ENCODE peak calls at places on chromosomes 6 and 20, in four cellular contexts. M, O, V and W are unnamed samples.

GRCh38 chr6:73049971-73050594 is 175.2 kb downstream of the KHDC1L start:
- DNase-seq in M (no peak), O (no peak), V (no peak), W (no peak)

GRCh38 chr20:19583532-19584175 is 174.4 kb upstream of the RIN2 start:
- DNase-seq in M (peak), O (peak), V (no peak), W (peak)

GRCh38 chr6:46419576-46420002 is 71.7 kb downstream of the RCAN2 start:
- DNase-seq in M (peak), O (peak), V (peak), W (peak)

GRCh38 chr20:45104786-45105185 is 3.9 kb upstream of the KCNS1 start:
- DNase-seq in M (no peak), O (no peak), V (no peak), W (no peak)

GRCh38 chr6:152845421-152845820 is 94.8 kb downstream of the VIP start:
- DNase-seq in M (no peak), O (no peak), V (no peak), W (no peak)

GRCh38 chr6:87155920-87156600 is 695 bp downstream of the ZNF292 start:
- DNase-seq in M (peak), O (peak), V (no peak), W (peak)

GRCh38 chr20:2692036-2692885 is at the start of gene EBF4:
- DNase-seq in M (peak), O (peak), V (no peak), W (no peak)

GRCh38 chr20:62959998-62960436 is 7.5 kb downstream of the SLC17A9 start:
- DNase-seq in M (no peak), O (peak), V (no peak), W (no peak)

GRCh38 chr6:33018418-33018817 is 9.0 kb upstream of the HLA-DOA start:
- DNase-seq in M (no peak), O (no peak), V (no peak), W (no peak)

GRCh38 chr6:7996538-7997225 is 67.5 kb downstream of the BLOC1S5 start:
- DNase-seq in M (peak), O (peak), V (no peak), W (peak)

GRCh38 chr20:35369804-35370203 is 42.0 kb downstream of the UQCC1 start:
- DNase-seq in M (no peak), O (no peak), V (no peak), W (peak)

GRCh38 chr20:20095114-20095872 is 43.0 kb downstream of the CFAP61 start:
- DNase-seq in M (no peak), O (no peak), V (no peak), W (no peak)

GRCh38 chr20:43563429-43563828 is 4.6 kb downstream of the SGK2 start:
- DNase-seq in M (peak), O (no peak), V (no peak), W (peak)

GRCh38 chr6:100176951-100177710 is 183.1 kb upstream of the MCHR2 start:
- DNase-seq in M (no peak), O (no peak), V (no peak), W (no peak)

GRCh38 chr6:29624520-29624961 is 8.4 kb downstream of the GABBR1 start:
- DNase-seq in M (peak), O (no peak), V (no peak), W (no peak)

GRCh38 chr20:45341939-45342862 is 6.0 kb downstream of the SDC4 start:
- DNase-seq in M (peak), O (peak), V (no peak), W (peak)

GRCh38 chr6:7108196-7108963 is 619 bp downstream of the RREB1 start:
- DNase-seq in M (peak), O (peak), V (no peak), W (peak)

GRCh38 chr6:159959165-159959975 is 9.5 kb upstream of the IGF2R start:
- DNase-seq in M (no peak), O (no peak), V (no peak), W (no peak)

GRCh38 chr6:6516643-6517042 is 71.9 kb upstream of the LY86 start:
- DNase-seq in M (no peak), O (no peak), V (peak), W (no peak)

GRCh38 chr6:33430334-33430733 is 10.5 kb downstream of the SYNGAP1 start:
- DNase-seq in M (no peak), O (no peak), V (no peak), W (no peak)

GRCh38 chr6:657743-658142 is 843 bp upstream of the HUS1B start:
- DNase-seq in M (no peak), O (no peak), V (no peak), W (no peak)

GRCh38 chr20:45041464-45042337 is 59.2 kb downstream of the KCNS1 start:
- DNase-seq in M (no peak), O (no peak), V (no peak), W (no peak)

GRCh38 chr6:42104807-42105713 is 37.4 kb downstream of the C6orf132 start:
- DNase-seq in M (peak), O (no peak), V (no peak), W (no peak)

GRCh38 chr20:13333036-13333435 is 112.0 kb downstream of the ISM1 start:
- DNase-seq in M (no peak), O (no peak), V (no peak), W (no peak)

GRCh38 chr6:21559238-21559637 is 34.3 kb upstream of the SOX4 start:
- DNase-seq in M (no peak), O (no peak), V (no peak), W (no peak)

GRCh38 chr6:83215131-83216047 is 22.2 kb downstream of the RWDD2A start:
- DNase-seq in M (peak), O (peak), V (peak), W (peak)

GRCh38 chr20:36339646-36340592 is 33.8 kb downstream of the DLGAP4 start:
- DNase-seq in M (no peak), O (no peak), V (no peak), W (no peak)

GRCh38 chr6:85049282-85049681 is 284.9 kb upstream of the TBX18 start:
- DNase-seq in M (no peak), O (no peak), V (no peak), W (no peak)

GRCh38 chr20:35506872-35507638 is 22.4 kb downstream of the C20orf173 start:
- DNase-seq in M (no peak), O (no peak), V (no peak), W (no peak)

GRCh38 chr6:73285674-73286283 is 22.8 kb upstream of the KHDC1 start:
- DNase-seq in M (peak), O (peak), V (no peak), W (peak)

GRCh38 chr6:154953644-154954043 is 41.5 kb upstream of the TIAM2 start:
- DNase-seq in M (no peak), O (no peak), V (no peak), W (no peak)
- TF ChIP-seq NFIC in M (no peak), O (no peak), V (no peak), W (no peak)

DNA sequence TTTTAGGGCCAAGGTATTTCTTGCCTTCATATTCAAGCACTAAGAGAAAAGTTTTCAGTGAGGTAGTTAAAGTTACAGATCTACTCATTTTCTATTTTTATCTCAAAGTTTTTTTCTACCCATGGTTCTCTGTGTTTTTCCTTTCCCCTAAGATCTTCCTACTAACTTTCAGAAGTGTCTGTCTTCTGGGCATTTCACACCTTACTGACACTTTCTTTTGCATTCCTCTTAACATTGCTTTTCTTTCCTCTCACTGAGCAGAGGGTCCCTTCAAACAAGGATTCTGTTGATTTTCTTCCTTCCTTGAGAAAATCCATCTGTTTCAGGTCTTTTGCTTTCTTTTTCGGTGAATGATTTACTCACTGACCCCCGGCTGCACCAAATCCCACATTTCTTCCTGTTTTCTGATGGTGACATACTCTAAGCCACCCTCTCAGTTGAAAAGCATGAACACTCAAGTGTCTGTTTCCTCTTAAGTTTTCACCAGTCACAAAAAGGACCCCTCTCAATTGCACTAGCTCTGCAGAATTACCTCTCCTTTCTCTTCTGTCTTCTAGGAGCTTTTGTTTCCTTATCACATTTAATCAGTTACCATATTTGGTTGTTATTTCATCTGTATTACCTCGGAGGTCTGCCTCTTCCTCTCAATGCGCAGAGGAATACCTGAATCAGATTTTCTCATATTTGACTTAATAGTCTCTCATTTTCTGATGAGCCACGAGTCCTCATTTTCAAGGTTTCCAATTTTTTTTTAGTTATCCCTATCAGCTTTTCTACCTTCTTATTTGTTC is 73.5 kb upstream of the RNF217 start:
- DNase-seq in M (no peak), O (no peak), V (no peak), W (no peak)
- TF ChIP-seq YY1 in M (no peak), O (no peak), V (no peak), W (no peak)

GRCh38 chr6:162489406-162489976 is 238.1 kb downstream of the PRKN start:
- DNase-seq in M (no peak), O (no peak), V (no peak), W (peak)
- TF ChIP-seq NFIC in M (no peak), O (no peak), V (no peak), W (peak)

GRCh38 chr6:136137008-136137689 is 113.0 kb downstream of the MTFR2 start:
- DNase-seq in M (no peak), O (no peak), V (no peak), W (peak)

GRCh38 chr6:136138003-136138402 is 112.1 kb downstream of the MTFR2 start:
- DNase-seq in M (no peak), O (no peak), V (no peak), W (no peak)

GRCh38 chr6:136134751-136135150 is 115.4 kb downstream of the MTFR2 start:
- DNase-seq in M (no peak), O (no peak), V (no peak), W (no peak)

GRCh38 chr6:136136274-136136673 is 113.8 kb downstream of the MTFR2 start:
- DNase-seq in M (no peak), O (no peak), V (no peak), W (no peak)

GRCh38 chr6:136134275-136134674 is 115.8 kb downstream of the MTFR2 start:
- DNase-seq in M (no peak), O (no peak), V (no peak), W (no peak)
- TF ChIP-seq YY1 in M (no peak), O (no peak), V (no peak), W (no peak)

DNA sequence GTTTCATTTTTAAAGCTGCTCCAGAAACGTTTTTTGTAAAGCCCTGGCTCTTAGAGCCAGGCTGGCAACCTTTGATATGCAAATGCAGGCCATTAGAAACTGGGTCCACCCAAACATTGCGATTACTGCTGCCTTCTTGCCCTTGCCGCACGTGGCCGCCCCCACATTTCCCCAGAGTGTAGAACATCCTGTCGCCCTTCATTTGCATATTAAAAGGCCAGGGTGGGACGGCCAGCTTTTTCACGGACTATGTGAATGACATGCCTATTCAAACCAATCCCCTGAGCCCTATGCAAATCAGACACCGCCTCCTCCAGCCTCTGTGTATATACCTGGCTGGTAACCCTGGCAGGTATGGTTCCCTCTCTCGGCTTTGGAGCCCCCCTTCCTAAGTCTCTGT is 60.3 kb upstream of the SAMD5 start:
- DNase-seq in M (peak), O (no peak), V (no peak), W (no peak)
- TF ChIP-seq NFIC in M (no peak), O (no peak), V (no peak), W (no peak)

GRCh38 chr20:16864958-16865357 is 116.8 kb downstream of the OTOR start:
- DNase-seq in M (no peak), O (no peak), V (no peak), W (no peak)
- TF ChIP-seq YY1 in M (no peak), O (no peak), V (no peak), W (no peak)